ENCODE peak calls at places on chromosomes 13 and 19, in eight cellular contexts. C is stimulated activated CD4-positive, alpha-beta T cell treated with anti-CD3 and anti-CD28 coated beads, Interleukin-1b, Interleukin-23, amount 100 ng/mL, for 4 hours; I is neural progenitor cell; D is mesendoderm; N is activated CD4-positive, CD25-positive, alpha-beta regulatory T cell treated with anti-CD3 and anti-CD28 coated beads, Interleukin-2, amount 50 U/mL, for 72 hours; B is HuH-7; J is bronchial epithelial cell; U is COR-L47. F is an unnamed sample.

GRCh38 chr19:52748336-52748950 is 13.6 kb upstream of the ZNF611 start:
- DNase-seq in C (no peak), I (peak; percentile 73), D (peak; percentile 83), N (no peak), B (no peak), J (peak; percentile 22), U (peak; percentile 60), F (peak; percentile 26)

GRCh38 chr13:50969691-50970090 is 60.1 kb downstream of the RNASEH2B start:
- DNase-seq in C (no peak), I (peak; percentile 51), D (peak; percentile 87), N (no peak), B (no peak), J (peak; percentile 10), U (peak; percentile 60), F (peak; percentile 8)

GRCh38 chr13:111401151-111401550 is 80.7 kb downstream of the TEX29 start:
- DNase-seq in C (no peak), I (no peak), D (no peak), N (no peak), B (no peak), J (no peak), U (no peak), F (no peak)

GRCh38 chr13:34867590-34867989 is 74.5 kb upstream of the NBEA start:
- DNase-seq in C (no peak), I (no peak), D (no peak), N (no peak), B (no peak), J (peak; percentile 20), U (no peak), F (peak; percentile 84)

GRCh38 chr13:23570099-23570926 is at the start of gene TNFRSF19:
- DNase-seq in C (no peak), I (peak; percentile 75), D (peak; percentile 91), N (no peak), B (no peak), J (peak; percentile 41), U (no peak), F (peak; percentile 57)

GRCh38 chr19:31312004-31312403 is 37.2 kb downstream of the TSHZ3 start:
- DNase-seq in C (peak; percentile 18), I (no peak), D (no peak), N (no peak), B (no peak), J (peak; percentile 16), U (no peak), F (no peak)

GRCh38 chr19:34172661-34173144 is 399 bp downstream of the LSM14A start:
- DNase-seq in C (no peak), I (peak; percentile 90), D (no peak), N (peak; percentile 64), B (peak; percentile 34), J (no peak), U (no peak), F (no peak)

GRCh38 chr13:33740134-33740538 is 77.8 kb upstream of the RFC3 start:
- DNase-seq in C (no peak), I (no peak), D (no peak), N (no peak), B (no peak), J (no peak), U (no peak), F (no peak)

GRCh38 chr19:19406878-19407639 is 1.6 kb downstream of the GATAD2A start:
- DNase-seq in C (no peak), I (peak; percentile 28), D (no peak), N (no peak), B (peak; percentile 50), J (peak; percentile 52), U (no peak), F (peak; percentile 68)

GRCh38 chr19:18135712-18136584 is 17.0 kb upstream of the PIK3R2 start:
- DNase-seq in C (no peak), I (no peak), D (no peak), N (no peak), B (peak; percentile 99), J (no peak), U (no peak), F (peak; percentile 65)

GRCh38 chr13:102392810-102393209 is 9.0 kb downstream of the FGF14 start:
- DNase-seq in C (no peak), I (no peak), D (no peak), N (no peak), B (no peak), J (peak; percentile 58), U (no peak), F (peak; percentile 28)

GRCh38 chr19:31976775-31977536 is 368.5 kb upstream of the ZNF507 start:
- DNase-seq in C (no peak), I (no peak), D (no peak), N (no peak), B (no peak), J (no peak), U (no peak), F (no peak)

GRCh38 chr13:59111711-59112110 is 1052.0 kb downstream of the DIAPH3 start:
- DNase-seq in C (no peak), I (no peak), D (no peak), N (no peak), B (no peak), J (no peak), U (no peak), F (peak; percentile 28)

GRCh38 chr19:35136231-35136630 is 1.4 kb upstream of the LGI4 start:
- DNase-seq in C (no peak), I (no peak), D (no peak), N (no peak), B (no peak), J (no peak), U (no peak), F (no peak)

GRCh38 chr13:93466502-93467036 is 240.0 kb downstream of the GPC6 start:
- DNase-seq in C (no peak), I (no peak), D (no peak), N (no peak), B (no peak), J (no peak), U (no peak), F (no peak)

GRCh38 chr13:75181906-75182305 is 300.1 kb downstream of the TBC1D4 start:
- DNase-seq in C (no peak), I (no peak), D (no peak), N (no peak), B (no peak), J (peak; percentile 44), U (no peak), F (peak; percentile 65)

GRCh38 chr19:16338470-16339360 is 14.1 kb downstream of the KLF2 start:
- DNase-seq in C (peak; percentile 29), I (no peak), D (peak; percentile 42), N (peak; percentile 56), B (no peak), J (peak; percentile 47), U (no peak), F (peak; percentile 84)

GRCh38 chr19:16417660-16418596 is 53.8 kb downstream of the EPS15L1 start:
- DNase-seq in C (peak; percentile 55), I (peak; percentile 81), D (peak; percentile 84), N (peak; percentile 69), B (peak; percentile 83), J (peak; percentile 51), U (peak; percentile 26), F (peak; percentile 16)

GRCh38 chr13:64423467-64423866 is 2806.7 kb downstream of the PCDH9 start:
- DNase-seq in C (no peak), I (no peak), D (no peak), N (no peak), B (no peak), J (no peak), U (no peak), F (no peak)

GRCh38 chr19:42229855-42230331 is 9.8 kb downstream of the ZNF526 start:
- DNase-seq in C (no peak), I (no peak), D (no peak), N (no peak), B (no peak), J (no peak), U (no peak), F (no peak)

GRCh38 chr13:21011378-21011777 is 50.0 kb downstream of the LATS2 start:
- DNase-seq in C (no peak), I (no peak), D (no peak), N (no peak), B (no peak), J (no peak), U (no peak), F (peak; percentile 70)

GRCh38 chr19:3270908-3271307 is 46.4 kb downstream of the CELF5 start:
- DNase-seq in C (peak; percentile 46), I (peak; percentile 90), D (peak; percentile 81), N (peak; percentile 39), B (no peak), J (peak; percentile 15), U (peak; percentile 99), F (peak; percentile 17)